ENCODE peak calls at places on chromosomes 13 and 19, in six cellular contexts. Y is neural progenitor cell, T is PC-3, U is GM23248, S is HCT116, C is hepatocyte. K is an unnamed sample.
A peak's percentile ranks its signal among the peaks of the same experiment; 100 is the strongest.

GRCh38 chr19:38850976-38851621 is 1.3 kb upstream of the HNRNPL start:
- DNase-seq in T (no peak), S (no peak), C (peak; percentile 41), U (peak; percentile 40), Y (peak; percentile 80), K (no peak)

GRCh38 chr19:14678199-14678598 is 3.6 kb upstream of the ADGRE3 start:
- DNase-seq in C (no peak), Y (no peak), T (no peak), S (no peak), U (no peak), K (no peak)

GRCh38 chr13:97133955-97134354 is 88.2 kb upstream of the MBNL2 start:
- DNase-seq in U (no peak), C (no peak), S (no peak), T (peak; percentile 84), Y (no peak), K (no peak)

GRCh38 chr19:35609881-35610353 is 2.6 kb upstream of the HAUS5 start:
- DNase-seq in U (no peak), C (no peak), S (no peak), T (no peak), Y (no peak), K (peak; percentile 16)

GRCh38 chr13:113124211-113125025 is 1.8 kb downstream of the F10 start:
- DNase-seq in Y (no peak), S (no peak), T (no peak), U (no peak), C (no peak), K (no peak)

GRCh38 chr13:44049546-44049945 is 169.8 kb downstream of the LACC1 start:
- DNase-seq in T (no peak), C (no peak), Y (no peak), U (no peak), S (no peak), K (no peak)

GRCh38 chr19:20840371-20840770 is 64.3 kb downstream of the ZNF66 start:
- DNase-seq in U (no peak), T (peak; percentile 82), C (no peak), S (no peak), Y (no peak), K (no peak)

GRCh38 chr19:49150106-49150943 is 4.9 kb downstream of the HRC start:
- DNase-seq in U (peak; percentile 85), S (peak; percentile 76), Y (peak; percentile 94), T (peak; percentile 86), C (peak; percentile 93), K (peak; percentile 69)

GRCh38 chr19:47619763-47620162 is 10.8 kb downstream of the BICRA start:
- DNase-seq in U (no peak), C (peak; percentile 46), S (no peak), T (no peak), Y (peak; percentile 22), K (no peak)

GRCh38 chr19:4841366-4841704 is 9.8 kb upstream of the TICAM1 start:
- DNase-seq in U (no peak), Y (no peak), S (no peak), T (no peak), C (no peak), K (no peak)

GRCh38 chr13:75038315-75038881 is 443.6 kb downstream of the TBC1D4 start:
- DNase-seq in T (no peak), U (no peak), S (no peak), C (no peak), Y (no peak), K (no peak)

GRCh38 chr13:63025741-63026140 is 1610.1 kb upstream of the PCDH20 start:
- DNase-seq in T (no peak), U (no peak), Y (no peak), S (no peak), C (no peak), K (no peak)

GRCh38 chr13:40235160-40235796 is 431.2 kb downstream of the FOXO1 start:
- DNase-seq in T (peak; percentile 68), C (no peak), U (peak; percentile 59), S (no peak), Y (no peak), K (no peak)

GRCh38 chr19:54484451-54484850 is 11.4 kb upstream of the CDC42EP5 start:
- DNase-seq in T (no peak), Y (no peak), C (no peak), S (no peak), U (no peak), K (no peak)

GRCh38 chr19:3609779-3610719 is 3.4 kb upstream of the TBXA2R start:
- DNase-seq in U (peak; percentile 36), T (peak; percentile 10), C (no peak), Y (no peak), S (no peak), K (no peak)

GRCh38 chr19:3725640-3726310 is 17.6 kb downstream of the TJP3 start:
- DNase-seq in Y (peak; percentile 82), S (peak; percentile 73), C (peak; percentile 58), U (no peak), T (no peak), K (peak; percentile 70)

GRCh38 chr19:51196181-51196580 is 28.7 kb upstream of the CD33 start:
- DNase-seq in C (no peak), Y (no peak), S (no peak), U (no peak), T (no peak), K (no peak)

GRCh38 chr13:32903720-32904119 is 112.5 kb upstream of the KL start:
- DNase-seq in T (peak; percentile 6), Y (no peak), U (peak; percentile 24), C (no peak), S (no peak), K (no peak)

GRCh38 chr13:112062047-112062618 is 4.8 kb upstream of the SOX1 start:
- DNase-seq in S (no peak), T (no peak), C (no peak), U (no peak), Y (peak; percentile 57), K (no peak)

GRCh38 chr13:112060431-112060830 is 6.5 kb upstream of the SOX1 start:
- DNase-seq in C (no peak), S (no peak), Y (no peak), U (no peak), T (no peak), K (no peak)

GRCh38 chr13:112060899-112061366 is 6.0 kb upstream of the SOX1 start:
- DNase-seq in Y (peak; percentile 71), S (no peak), T (no peak), U (no peak), C (no peak), K (no peak)

GRCh38 chr13:112062619-112063308 is 4.2 kb upstream of the SOX1 start:
- DNase-seq in Y (peak; percentile 91), U (no peak), T (no peak), C (no peak), S (no peak), K (no peak)

DNA sequence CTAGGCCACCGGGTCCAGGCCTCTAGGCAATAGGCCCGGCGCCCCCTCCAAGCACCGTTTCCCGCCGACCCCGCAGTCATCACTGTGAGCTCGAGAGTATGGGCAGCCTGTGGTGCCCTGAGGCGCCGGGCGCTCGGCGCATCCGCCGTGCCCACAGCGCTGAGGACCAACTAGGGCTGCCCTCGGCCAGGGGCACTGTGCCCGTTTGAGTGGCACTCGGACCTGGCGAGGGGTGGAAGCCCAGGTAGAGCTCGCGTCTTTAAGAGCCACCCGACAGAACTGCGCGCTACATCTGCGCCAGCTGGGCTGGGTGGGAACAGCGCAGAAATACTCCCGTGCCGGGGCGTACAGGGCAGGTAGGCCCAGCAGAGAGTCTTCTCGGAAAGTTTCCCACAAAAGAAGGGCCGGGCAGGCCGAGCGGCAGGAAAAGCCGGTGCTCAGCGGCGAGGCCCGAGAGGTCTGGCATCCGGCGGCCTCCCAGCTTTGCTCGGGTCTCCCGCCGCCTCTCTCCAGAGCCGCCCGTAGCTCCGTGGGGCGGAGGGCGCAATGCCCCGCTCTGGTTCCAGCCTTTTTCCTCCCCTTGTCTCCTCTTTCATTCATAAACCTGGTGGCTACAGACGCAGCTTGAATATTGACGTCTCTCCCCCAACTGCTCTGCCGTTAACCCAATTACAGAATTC is 5.4 kb upstream of the SOX1 start:
- DNase-seq in S (no peak), T (no peak), Y (peak; percentile 73), U (no peak), C (no peak), K (no peak)
- TF ChIP-seq EZH2 in S (no peak), T (no peak), Y (peak; percentile 90), U (no peak), C (peak; percentile 66), K (no peak)

DNA sequence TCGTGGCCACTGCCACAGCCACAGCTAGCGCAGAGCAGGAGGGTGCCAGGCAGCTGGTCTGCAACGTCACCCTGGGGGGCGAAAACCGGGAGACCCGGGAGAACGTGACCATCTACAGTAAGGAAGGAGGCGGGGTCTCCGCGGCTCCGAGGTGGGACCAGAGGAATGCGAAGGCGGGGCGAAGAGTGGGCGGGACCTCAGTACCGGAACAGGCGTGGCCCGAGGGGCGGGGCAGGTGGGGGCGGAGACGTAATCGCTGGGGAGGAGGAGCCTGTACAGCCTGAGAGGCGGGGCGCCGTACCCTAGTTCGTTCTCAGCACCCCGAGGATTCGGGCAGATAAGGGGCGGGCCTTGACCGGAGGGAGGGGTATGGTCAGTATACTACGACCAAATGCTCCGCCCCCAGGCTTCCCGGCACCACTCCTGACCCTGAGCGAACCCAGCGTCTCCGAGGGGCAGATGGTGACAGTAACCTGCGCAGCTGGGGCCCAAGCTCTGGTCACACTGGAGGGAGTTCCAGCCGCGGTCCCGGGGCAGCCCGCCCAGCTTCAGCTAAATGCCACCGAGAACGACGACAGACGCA is 2.5 kb downstream of the ICAM5 start:
- DNase-seq in C (peak; percentile 89), Y (peak; percentile 93), S (peak; percentile 71), T (peak; percentile 83), U (peak; percentile 91), K (peak; percentile 73)
- H3K9me3 ChIP-seq in C (no peaks in the 10 kb centered on the region), Y (no peaks in the 10 kb centered on the region), S (no peaks in the 10 kb centered on the region), T (no peaks in the 10 kb centered on the region), U (no peaks in the 10 kb centered on the region), K (no peaks in the 10 kb centered on the region)

GRCh38 chr13:30711375-30711774 is 24.0 kb upstream of the ALOX5AP start:
- DNase-seq in T (peak; percentile 30), Y (no peak), C (peak; percentile 20), U (peak; percentile 72), S (no peak), K (no peak)

GRCh38 chr13:30711837-30712236 is 23.5 kb upstream of the ALOX5AP start:
- DNase-seq in Y (no peak), S (no peak), T (no peak), U (no peak), C (no peak), K (no peak)

GRCh38 chr13:30715357-30715756 is 20.0 kb upstream of the ALOX5AP start:
- DNase-seq in S (no peak), Y (no peak), C (no peak), U (no peak), T (no peak), K (no peak)

GRCh38 chr13:30714629-30715028 is 20.7 kb upstream of the ALOX5AP start:
- DNase-seq in U (no peak), S (no peak), Y (no peak), T (no peak), C (no peak), K (no peak)

DNA sequence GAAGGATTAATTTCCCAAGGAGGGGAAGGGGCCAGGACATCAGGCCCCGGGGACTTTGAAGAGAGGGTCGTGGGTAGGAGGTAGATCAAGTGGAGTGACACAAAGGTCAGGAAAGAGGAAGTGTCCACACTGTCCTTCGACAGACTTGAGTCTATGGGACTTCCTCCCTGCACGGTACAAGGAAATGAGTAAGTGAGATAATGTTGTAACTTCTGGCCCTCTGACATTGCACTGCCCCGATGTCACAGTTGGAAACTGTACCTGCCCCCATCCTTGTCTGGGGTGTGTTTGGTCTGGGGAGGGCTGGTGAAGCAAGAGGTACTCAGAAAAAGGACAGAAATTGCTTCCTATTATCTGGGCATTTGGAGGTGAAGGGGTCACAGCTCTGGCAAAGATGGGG is 22.2 kb upstream of the ALOX5AP start:
- DNase-seq in T (no peak), U (peak; percentile 54), S (no peak), C (no peak), Y (no peak), K (no peak)
- TF ChIP-seq EZH2phosphoT487 in T (no peak), U (no peak), S (no peak), C (no peak), Y (no peak), K (no peak)

GRCh38 chr19:2251577-2252480 is 2.7 kb downstream of the AMH start:
- DNase-seq in Y (no peak), T (no peak), U (peak; percentile 52), C (no peak), S (no peak), K (no peak)
- TF ChIP-seq EZH2 in Y (no peak), T (no peak), U (peak; percentile 34), C (no peak), S (no peak), K (no peak)